ENCODE peak calls at places on chromosomes 11 and 22, in five cellular contexts. X is activated T-cell treated with anti-CD3 and anti-CD28 coated beads for 48 hours, G is NCI-H187, T is head of caudate nucleus, U is Daoy. S is an unnamed sample.

GRCh38 chr11:112113539-112114457 is 27.1 kb downstream of the SDHD start:
- DNase-seq in T (no peak), G (no peak), U (peak; percentile 45), X (no peak), S (peak; percentile 76)

GRCh38 chr22:43151251-43152000 is at the start of gene TSPO:
- DNase-seq in U (peak; percentile 53), T (peak; percentile 84), G (no peak), X (peak; percentile 58), S (peak; percentile 44)

GRCh38 chr11:23520226-23520960 is 660.1 kb upstream of the CCDC179 start:
- DNase-seq in U (no peak), T (no peak), X (no peak), G (no peak), S (no peak)

GRCh38 chr11:35617687-35618496 is at the start of gene FJX1:
- DNase-seq in G (no peak), T (peak; percentile 37), U (peak; percentile 87), X (no peak), S (peak; percentile 93)

GRCh38 chr22:37363593-37363992 is 63.7 kb downstream of the ELFN2 start:
- DNase-seq in X (no peak), G (no peak), U (no peak), T (no peak), S (no peak)

GRCh38 chr11:79040348-79040747 is 400.5 kb downstream of the TENM4 start:
- DNase-seq in U (peak; percentile 39), X (no peak), T (no peak), G (no peak), S (peak; percentile 58)

GRCh38 chr22:30763815-30764686 is 69.4 kb downstream of the OSBP2 start:
- DNase-seq in T (peak; percentile 42), X (no peak), G (no peak), U (peak; percentile 71), S (peak; percentile 88)

GRCh38 chr11:10490398-10491232 is 35.6 kb downstream of the AMPD3 start:
- DNase-seq in X (no peak), T (peak; percentile 87), G (no peak), U (peak; percentile 85), S (peak; percentile 93)

GRCh38 chr11:106794058-106794457 is 224.2 kb downstream of the GUCY1A2 start:
- DNase-seq in X (no peak), G (no peak), U (no peak), T (no peak), S (peak; percentile 18)

GRCh38 chr22:19734837-19735382 is 11.6 kb downstream of the GP1BB start:
- DNase-seq in U (no peak), G (no peak), T (no peak), X (no peak), S (no peak)

GRCh38 chr22:36439481-36440271 is 41.8 kb downstream of the TXN2 start:
- DNase-seq in U (peak; percentile 95), X (no peak), G (no peak), T (no peak), S (peak; percentile 92)

GRCh38 chr11:74020537-74020936 is 11.7 kb upstream of the UCP3 start:
- DNase-seq in U (no peak), T (no peak), X (no peak), G (no peak), S (no peak)

GRCh38 chr11:38169286-38169685 is 1571.2 kb upstream of the RAG2 start:
- DNase-seq in G (no peak), U (no peak), X (no peak), T (no peak), S (peak; percentile 84)